ENCODE peak calls at places on chromosome 22, in four cellular contexts. K, D, U and P are unnamed samples.

GRCh38 chr22:31625661-31626426 is 36.2 kb downstream of the PISD start:
- DNase-seq in K (peak; percentile 74), D (no peak), U (no peak), P (no peak)

GRCh38 chr22:40637181-40638150 is 947 bp upstream of the MRTFA start:
- DNase-seq in K (peak; percentile 42), D (no peak), U (no peak), P (peak; percentile 33)

GRCh38 chr22:19244600-19245352 is 46.7 kb downstream of the CLTCL1 start:
- DNase-seq in K (peak; percentile 59), D (no peak), U (no peak), P (no peak)

GRCh38 chr22:32728291-32728690 is 73.2 kb upstream of the TIMP3 start:
- DNase-seq in K (no peak), D (no peak), U (no peak), P (no peak)

GRCh38 chr22:20843501-20843900 is 15.1 kb downstream of the PI4KA start:
- DNase-seq in K (no peak), D (no peak), U (no peak), P (no peak)

GRCh38 chr22:44405661-44406060 is 92.4 kb downstream of the RTL6 start:
- DNase-seq in K (no peak), D (no peak), U (no peak), P (no peak)

GRCh38 chr22:31618057-31618456 is 44.0 kb downstream of the PISD start:
- DNase-seq in K (no peak), D (no peak), U (no peak), P (no peak)

GRCh38 chr22:39808087-39808486 is 85.5 kb downstream of the ENTHD1 start:
- DNase-seq in K (peak; percentile 42), D (no peak), U (peak; percentile 30), P (peak; percentile 57)

GRCh38 chr22:20064140-20064480 is 15.9 kb upstream of the DGCR8 start:
- DNase-seq in K (no peak), D (no peak), U (no peak), P (no peak)

GRCh38 chr22:40425082-40425481 is 54.7 kb downstream of the SGSM3 start:
- DNase-seq in K (no peak), D (no peak), U (no peak), P (no peak)

GRCh38 chr22:32589007-32589406 is 114.4 kb downstream of the FBXO7 start:
- DNase-seq in K (no peak), D (no peak), U (no peak), P (no peak)

GRCh38 chr22:20027966-20028854 is 7.3 kb downstream of the TANGO2 start:
- DNase-seq in K (peak; percentile 78), D (no peak), U (no peak), P (no peak)

GRCh38 chr22:31742115-31742514 is 7.8 kb downstream of the PRR14L start:
- DNase-seq in K (no peak), D (no peak), U (no peak), P (no peak)

GRCh38 chr22:26406118-26406517 is 22.9 kb upstream of the ASPHD2 start:
- DNase-seq in K (peak; percentile 18), D (no peak), U (no peak), P (no peak)

GRCh38 chr22:25172153-25172552 is 27.5 kb upstream of the CRYBB3 start:
- DNase-seq in K (no peak), D (no peak), U (peak; percentile 21), P (no peak)

GRCh38 chr22:27347951-27348350 is 453.6 kb downstream of the MN1 start:
- DNase-seq in K (no peak), D (no peak), U (no peak), P (no peak)

GRCh38 chr22:26330971-26331625 is 98.0 kb upstream of the ASPHD2 start:
- DNase-seq in K (peak; percentile 62), D (peak; percentile 7), U (peak; percentile 54), P (peak; percentile 85)

GRCh38 chr22:40661661-40662060 is 17.6 kb upstream of the MCHR1 start:
- DNase-seq in K (no peak), D (no peak), U (no peak), P (no peak)

GRCh38 chr22:18048441-18048898 is 24.1 kb upstream of the MICAL3 start:
- DNase-seq in K (peak; percentile 48), D (no peak), U (no peak), P (no peak)

GRCh38 chr22:42511401-42511891 is 8.2 kb downstream of the RRP7A start:
- DNase-seq in K (no peak), D (no peak), U (no peak), P (no peak)

GRCh38 chr22:40951795-40952602 is 821 bp downstream of the RBX1 start:
- DNase-seq in K (peak; percentile 17), D (peak; percentile 33), U (no peak), P (no peak)

DNA sequence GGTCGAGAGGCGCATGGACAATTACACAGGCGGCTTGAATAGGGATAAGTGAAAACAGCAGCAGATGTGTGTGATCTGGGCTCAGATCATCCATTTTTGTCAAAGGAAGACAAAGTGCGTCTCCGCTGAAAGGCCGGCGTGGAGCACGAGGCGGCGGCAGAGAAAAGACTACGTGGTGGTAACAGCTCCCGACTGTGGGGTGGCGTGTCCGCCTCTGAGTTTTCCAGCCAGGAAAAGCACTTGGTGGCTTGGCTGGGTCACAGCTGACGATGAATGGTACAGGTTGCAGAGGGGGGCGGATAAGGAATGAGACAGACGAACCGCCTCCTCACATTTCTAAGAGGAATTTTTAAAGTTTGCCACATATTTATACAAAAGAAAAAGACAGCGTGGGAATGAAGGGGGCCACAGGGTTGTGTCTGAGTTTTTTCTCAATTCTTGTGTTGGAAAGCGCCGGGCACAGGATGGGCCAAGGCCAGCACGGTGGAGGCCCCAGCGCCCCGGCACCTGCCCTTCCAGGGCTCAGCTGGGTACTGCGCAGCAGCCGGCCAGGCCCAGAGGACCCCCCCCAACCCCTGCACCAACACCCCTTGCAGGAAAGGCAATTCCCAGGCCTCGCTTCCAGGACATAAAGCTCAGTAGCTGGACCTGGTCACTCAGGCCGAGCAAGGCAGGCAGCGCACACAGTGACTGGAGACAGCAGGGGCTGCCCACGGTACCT is 80.5 kb downstream of the TRMU start:
- DNase-seq in K (no peak), D (no peak), U (no peak), P (no peak)
- TF ChIP-seq FOXK2 in K (no peak), D (no peak), U (no peak), P (no peak)

GRCh38 chr22:37951305-37951704 is 2.1 kb downstream of the C22orf23 start:
- DNase-seq in K (peak; percentile 57), D (no peak), U (peak; percentile 47), P (peak; percentile 54)
- TF ChIP-seq FOXK2 in K (no peak), D (no peak), U (no peak), P (no peak)

DNA sequence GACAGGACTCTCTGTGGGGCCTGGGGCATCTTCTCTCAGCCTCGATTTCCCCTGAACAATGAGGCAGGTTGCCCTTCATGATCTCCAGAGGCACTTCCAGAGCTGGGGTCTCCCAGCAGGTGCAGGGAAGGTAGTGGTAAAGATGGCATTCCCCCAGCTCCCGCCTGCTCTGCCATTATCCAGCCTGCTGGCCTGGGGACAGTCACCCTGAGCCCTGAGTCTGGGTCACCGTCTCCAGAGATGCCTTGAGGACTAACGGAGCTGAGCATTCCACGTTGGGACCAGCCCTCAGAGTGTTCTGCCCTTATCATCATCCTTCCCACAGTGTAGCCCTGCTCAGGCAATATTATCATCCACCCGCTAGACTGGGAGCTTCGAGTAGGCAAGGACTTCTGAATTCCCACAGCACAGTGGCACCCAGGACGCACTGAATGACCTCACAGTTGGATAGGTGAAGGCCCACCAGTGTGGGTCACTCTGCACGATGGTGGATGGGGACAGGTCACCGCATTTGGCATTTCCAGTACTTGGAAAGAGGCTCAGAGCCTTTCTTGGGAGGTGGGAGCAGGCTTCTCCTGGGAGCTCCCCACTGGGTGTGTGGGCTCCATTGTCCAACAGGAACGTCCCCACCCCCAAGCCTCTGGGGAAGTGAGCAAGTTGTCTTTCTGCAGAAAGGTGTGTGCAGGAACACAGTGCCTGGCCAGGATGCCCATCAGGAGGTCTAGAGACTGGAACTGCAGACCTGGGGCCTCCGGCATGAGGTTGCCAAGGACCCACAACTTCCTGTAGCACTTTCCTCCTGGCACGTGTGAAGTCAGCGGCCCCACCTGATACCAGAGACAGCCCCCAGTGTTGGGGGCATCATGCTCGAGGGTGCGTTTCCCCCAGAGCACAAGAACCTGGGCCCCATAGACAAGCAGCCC is 51.4 kb upstream of the WNT7B start:
- DNase-seq in K (no peak), D (no peak), U (no peak), P (no peak)
- TF ChIP-seq FOXK2 in K (no peak), D (no peak), U (no peak), P (no peak)

GRCh38 chr22:22210375-22210774 is 34.2 kb upstream of the VPREB1 start:
- DNase-seq in K (no peak), D (no peak), U (no peak), P (no peak)
- TF ChIP-seq FOXK2 in K (no peak), D (no peak), U (no peak), P (no peak)

GRCh38 chr22:46902998-46903916 is 140.8 kb downstream of the TBC1D22A start:
- DNase-seq in K (no peak), D (no peak), U (no peak), P (no peak)

GRCh38 chr22:46896568-46897245 is 134.3 kb downstream of the TBC1D22A start:
- DNase-seq in K (no peak), D (no peak), U (no peak), P (no peak)

GRCh38 chr22:46902436-46902835 is 140.0 kb downstream of the TBC1D22A start:
- DNase-seq in K (no peak), D (no peak), U (no peak), P (no peak)

GRCh38 chr22:46897246-46897623 is 134.8 kb downstream of the TBC1D22A start:
- DNase-seq in K (peak; percentile 29), D (no peak), U (no peak), P (no peak)

DNA sequence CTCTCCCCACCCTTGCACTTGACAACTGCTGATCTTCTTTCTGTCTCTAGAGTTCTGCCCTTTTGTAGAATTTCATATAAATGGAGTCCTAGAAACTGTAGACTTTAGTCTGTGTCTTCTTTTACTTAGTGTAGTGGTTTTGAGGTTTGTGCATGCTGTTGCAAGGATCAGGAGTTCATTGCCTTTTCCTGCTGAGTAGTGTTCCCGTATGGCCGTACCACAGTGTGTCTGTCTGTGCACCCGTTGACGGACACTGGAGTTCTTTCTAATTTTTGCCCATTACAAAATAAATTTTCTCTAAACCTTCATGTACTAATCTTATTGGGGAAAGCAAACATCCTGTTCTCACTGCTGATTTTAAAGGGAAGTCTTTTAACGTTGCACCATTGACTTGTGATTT is 138.1 kb downstream of the TBC1D22A start:
- DNase-seq in K (no peak), D (no peak), U (no peak), P (no peak)
- TF ChIP-seq FOXK2 in K (no peak), D (no peak), U (no peak), P (no peak)

GRCh38 chr22:50170453-50171318 is at the start of gene PANX2:
- DNase-seq in K (no peak), D (no peak), U (no peak), P (no peak)
- TF ChIP-seq FOXK2 in K (no peak), D (no peak), U (no peak), P (no peak)

DNA sequence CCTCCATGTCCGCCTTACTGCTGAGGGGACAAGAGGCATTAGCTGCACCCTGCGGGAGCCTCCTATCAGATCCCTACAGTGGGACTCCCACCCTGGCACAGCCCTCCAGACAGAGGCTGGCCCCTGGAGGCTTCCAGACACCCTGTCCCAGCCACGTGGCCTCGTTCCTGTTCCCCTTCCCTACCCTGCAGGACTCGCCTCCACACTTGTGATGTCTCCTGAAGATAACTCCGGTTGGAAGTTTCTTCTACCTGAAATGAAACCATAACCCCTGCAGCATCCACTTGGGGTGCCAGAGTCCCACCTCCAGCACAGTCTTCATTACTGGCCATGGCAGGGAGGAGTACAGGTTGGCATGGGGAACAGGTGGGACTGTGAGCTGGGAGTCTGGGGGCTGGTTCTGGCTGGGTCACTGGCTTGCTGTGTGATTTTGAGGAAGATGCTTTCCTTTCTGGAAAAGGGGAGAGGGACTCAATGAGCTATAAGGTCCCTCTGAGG is 4.9 kb upstream of the SH3BP1 start:
- DNase-seq in K (peak; percentile 57), D (no peak), U (no peak), P (no peak)
- TF ChIP-seq FOXK2 in K (no peak), D (no peak), U (no peak), P (no peak)